ENCODE peak calls at places on chromosomes 13 and 19, in four cellular contexts. One of them, this sample, is unnamed.
A peak's percentile ranks its signal among the peaks of the same experiment; 100 is the strongest.

GRCh38 chr13:80096383-80096782 is 244.5 kb downstream of the SPRY2 start:
- DNase-seq in ovary: no peak
- DNase-seq in endodermal cell: no peak
- DNase-seq in PC-3: no peak
- DNase-seq in this sample: no peak

GRCh38 chr13:95256086-95256485 is 45.2 kb downstream of the ABCC4 start:
- DNase-seq in ovary: no peak
- DNase-seq in endodermal cell: no peak
- DNase-seq in PC-3: peak; percentile 94
- DNase-seq in this sample: no peak

GRCh38 chr13:65834897-65835296 is 1395.2 kb downstream of the PCDH9 start:
- DNase-seq in ovary: no peak
- DNase-seq in endodermal cell: no peak
- DNase-seq in PC-3: no peak
- DNase-seq in this sample: no peak

GRCh38 chr19:49534632-49535385 is 7.0 kb downstream of the RCN3 start:
- DNase-seq in ovary: no peak
- DNase-seq in endodermal cell: no peak
- DNase-seq in PC-3: no peak
- DNase-seq in this sample: no peak

GRCh38 chr19:33194884-33195710 is 967 bp downstream of the LRP3 start:
- DNase-seq in ovary: peak; percentile 77
- DNase-seq in endodermal cell: peak; percentile 73
- DNase-seq in PC-3: peak; percentile 13
- DNase-seq in this sample: no peak

GRCh38 chr13:114077938-114078335 is 54.5 kb downstream of the RASA3 start:
- DNase-seq in ovary: peak; percentile 18
- DNase-seq in endodermal cell: peak; percentile 64
- DNase-seq in PC-3: no peak
- DNase-seq in this sample: no peak

GRCh38 chr13:35716644-35717170 is 240.2 kb upstream of the MAB21L1 start:
- DNase-seq in ovary: no peak
- DNase-seq in endodermal cell: no peak
- DNase-seq in PC-3: no peak
- DNase-seq in this sample: no peak

GRCh38 chr13:80093888-80094287 is 247.0 kb downstream of the SPRY2 start:
- DNase-seq in ovary: no peak
- DNase-seq in endodermal cell: no peak
- DNase-seq in PC-3: no peak
- DNase-seq in this sample: no peak

GRCh38 chr19:13074378-13074777 is 28.3 kb downstream of the LYL1 start:
- DNase-seq in ovary: no peak
- DNase-seq in endodermal cell: no peak
- DNase-seq in PC-3: no peak
- DNase-seq in this sample: no peak

GRCh38 chr13:64371045-64371444 is 2859.1 kb downstream of the PCDH9 start:
- DNase-seq in ovary: no peak
- DNase-seq in endodermal cell: no peak
- DNase-seq in PC-3: peak; percentile 84
- DNase-seq in this sample: no peak

GRCh38 chr19:31436121-31436776 is 87.0 kb upstream of the TSHZ3 start:
- DNase-seq in ovary: no peak
- DNase-seq in endodermal cell: no peak
- DNase-seq in PC-3: no peak
- DNase-seq in this sample: no peak

GRCh38 chr13:95624020-95624419 is 20.5 kb downstream of the DZIP1 start:
- DNase-seq in ovary: peak; percentile 38
- DNase-seq in endodermal cell: peak; percentile 63
- DNase-seq in PC-3: peak; percentile 58
- DNase-seq in this sample: peak; percentile 38

GRCh38 chr19:48805452-48805851 is 5.4 kb downstream of the BCAT2 start:
- DNase-seq in ovary: no peak
- DNase-seq in endodermal cell: no peak
- DNase-seq in PC-3: no peak
- DNase-seq in this sample: no peak

GRCh38 chr13:21541980-21542379 is 62.0 kb downstream of the MICU2 start:
- DNase-seq in ovary: no peak
- DNase-seq in endodermal cell: no peak
- DNase-seq in PC-3: no peak
- DNase-seq in this sample: no peak

GRCh38 chr19:13163609-13164364 is 13.6 kb downstream of the IER2 start:
- DNase-seq in ovary: peak; percentile 84
- DNase-seq in endodermal cell: peak; percentile 94
- DNase-seq in PC-3: peak; percentile 93
- DNase-seq in this sample: peak; percentile 64

GRCh38 chr13:85191996-85192395 is 607.2 kb downstream of the SLITRK6 start:
- DNase-seq in ovary: no peak
- DNase-seq in endodermal cell: no peak
- DNase-seq in PC-3: no peak
- DNase-seq in this sample: no peak

DNA sequence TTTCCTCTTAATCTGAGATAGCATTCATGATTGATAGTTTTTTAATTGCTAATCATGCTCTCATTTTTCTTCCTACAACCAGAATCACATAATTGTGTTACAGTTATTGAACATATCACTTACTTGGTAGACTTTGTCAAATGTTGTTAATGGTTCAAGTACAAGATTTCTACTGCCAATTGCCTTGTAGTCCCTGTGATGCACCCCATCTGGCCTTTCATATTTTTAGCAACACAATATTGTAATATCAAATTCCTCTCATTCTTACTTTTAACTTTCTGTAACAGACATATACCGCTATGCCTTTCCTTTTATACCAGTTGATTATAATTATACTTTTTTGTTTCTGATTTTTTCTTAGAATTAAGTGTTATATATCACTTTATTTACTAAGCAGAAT is 612.6 kb downstream of the SLITRK6 start:
- DNase-seq in ovary: no peak
- DNase-seq in endodermal cell: no peak
- DNase-seq in PC-3: no peak
- DNase-seq in this sample: no peak
- TF ChIP-seq CTCF in ovary: no peak
- TF ChIP-seq CTCF in endodermal cell: no peak
- TF ChIP-seq CTCF in PC-3: no peak
- TF ChIP-seq CTCF in this sample: no peak

GRCh38 chr19:55160986-55161365 is 3.4 kb upstream of the TNNI3 start:
- DNase-seq in ovary: no peak
- DNase-seq in endodermal cell: no peak
- DNase-seq in PC-3: no peak
- DNase-seq in this sample: no peak

GRCh38 chr19:55169136-55169535 is 2.7 kb upstream of the DNAAF3 start:
- DNase-seq in ovary: no peak
- DNase-seq in endodermal cell: no peak
- DNase-seq in PC-3: no peak
- DNase-seq in this sample: no peak

GRCh38 chr19:55166530-55167268 is at the start of gene DNAAF3:
- DNase-seq in ovary: peak; percentile 78
- DNase-seq in endodermal cell: peak; percentile 99
- DNase-seq in PC-3: peak; percentile 99
- DNase-seq in this sample: peak; percentile 99

GRCh38 chr19:55161571-55162322 is 4.2 kb upstream of the TNNI3 start:
- DNase-seq in ovary: no peak
- DNase-seq in endodermal cell: peak; percentile 65
- DNase-seq in PC-3: no peak
- DNase-seq in this sample: no peak

DNA sequence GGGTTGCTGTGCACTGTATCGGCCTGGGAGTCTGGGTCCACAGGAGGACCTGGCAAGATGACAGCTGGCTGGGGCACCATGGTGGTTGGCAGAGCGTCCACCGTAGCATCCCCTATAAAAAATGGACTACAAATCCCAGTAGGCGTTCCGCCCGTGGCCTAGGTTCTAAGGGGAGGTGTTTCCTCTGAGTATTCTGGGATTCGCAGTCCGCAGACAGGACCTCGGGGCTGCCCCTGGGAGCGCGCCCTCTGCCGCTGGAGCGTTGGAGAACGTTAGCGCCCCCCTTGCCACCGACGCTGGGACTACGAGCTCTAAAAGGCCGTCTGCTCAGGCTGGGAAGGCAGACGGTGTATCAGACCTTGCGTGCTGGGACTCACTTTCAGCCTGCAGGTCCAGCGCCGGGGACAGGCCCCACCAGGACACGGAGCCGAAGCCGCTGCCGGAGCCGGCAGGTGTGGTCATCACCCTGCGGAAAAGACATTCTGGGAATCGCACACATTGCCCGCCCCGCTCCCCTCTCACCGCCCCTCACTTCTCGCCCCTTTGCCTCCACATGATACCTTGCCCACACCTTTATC is 372 bp downstream of the DNAAF3 start:
- DNase-seq in ovary: peak; percentile 34
- DNase-seq in endodermal cell: peak; percentile 95
- DNase-seq in PC-3: peak; percentile 91
- DNase-seq in this sample: peak; percentile 77
- TF ChIP-seq CTCF in ovary: no peak
- TF ChIP-seq CTCF in endodermal cell: peak; percentile 90
- TF ChIP-seq CTCF in PC-3: peak; percentile 98
- TF ChIP-seq CTCF in this sample: peak; percentile 77

GRCh38 chr19:51410950-51411748 is 6.3 kb downstream of the SIGLEC10 start:
- DNase-seq in ovary: no peak
- DNase-seq in endodermal cell: no peak
- DNase-seq in PC-3: peak; percentile 21
- DNase-seq in this sample: no peak

GRCh38 chr19:51402117-51402516 is 11.7 kb upstream of the C19orf84 start:
- DNase-seq in ovary: no peak
- DNase-seq in endodermal cell: no peak
- DNase-seq in PC-3: no peak
- DNase-seq in this sample: no peak

DNA sequence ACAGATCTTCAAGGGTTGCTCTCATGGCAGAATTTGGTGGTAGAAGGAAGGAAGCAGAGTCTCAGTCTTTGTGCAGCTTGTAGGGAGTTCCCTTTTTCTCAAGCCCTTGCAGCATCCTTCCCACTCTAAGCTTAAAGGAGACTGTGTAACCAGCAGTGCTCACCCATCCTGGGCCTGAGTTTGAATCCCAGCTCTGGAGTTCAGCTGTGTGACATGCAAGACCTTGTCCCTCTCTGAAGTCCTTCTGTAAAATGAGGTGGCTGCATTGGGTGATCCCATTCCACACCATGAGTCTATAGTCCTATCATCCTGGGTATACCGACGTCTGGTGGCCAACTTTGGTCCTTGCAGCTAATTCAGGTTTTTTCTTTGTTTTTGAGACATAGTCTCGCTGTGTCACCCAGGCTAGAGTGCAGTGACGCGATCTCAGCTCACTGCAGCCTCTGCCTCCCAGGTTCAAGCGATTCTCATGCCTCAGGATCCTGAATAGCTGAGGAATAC is 9.8 kb downstream of the SIGLEC10 start:
- DNase-seq in ovary: no peak
- DNase-seq in endodermal cell: peak; percentile 83
- DNase-seq in PC-3: peak; percentile 63
- DNase-seq in this sample: no peak
- TF ChIP-seq CTCF in ovary: peak; percentile 34
- TF ChIP-seq CTCF in endodermal cell: peak; percentile 75
- TF ChIP-seq CTCF in PC-3: peak; percentile 58
- TF ChIP-seq CTCF in this sample: peak; percentile 54

DNA sequence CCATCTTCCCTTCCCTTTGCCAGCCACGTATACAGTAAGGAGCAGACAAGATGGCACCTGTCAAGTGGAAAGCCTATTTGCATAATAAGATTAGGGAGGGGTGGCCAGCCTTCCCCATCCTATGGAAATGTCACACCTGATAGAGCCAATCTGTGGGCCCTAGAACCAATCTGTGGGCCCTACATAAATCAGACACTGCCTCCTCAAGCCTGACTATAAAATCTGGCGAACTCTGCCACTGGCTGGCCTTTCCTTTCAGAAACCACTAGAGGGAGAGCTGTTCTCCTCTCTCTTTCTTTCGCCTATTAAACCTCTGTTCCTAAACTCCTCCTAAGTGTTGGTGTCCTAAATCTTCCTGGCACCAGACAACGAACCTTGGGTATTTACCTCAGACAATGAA is 231.5 kb upstream of the KLHL1 start:
- DNase-seq in ovary: no peak
- DNase-seq in endodermal cell: peak; percentile 81
- DNase-seq in PC-3: peak; percentile 57
- DNase-seq in this sample: no peak
- TF ChIP-seq CTCF in ovary: no peak
- TF ChIP-seq CTCF in endodermal cell: peak; percentile 88
- TF ChIP-seq CTCF in PC-3: peak; percentile 67
- TF ChIP-seq CTCF in this sample: peak; percentile 68

DNA sequence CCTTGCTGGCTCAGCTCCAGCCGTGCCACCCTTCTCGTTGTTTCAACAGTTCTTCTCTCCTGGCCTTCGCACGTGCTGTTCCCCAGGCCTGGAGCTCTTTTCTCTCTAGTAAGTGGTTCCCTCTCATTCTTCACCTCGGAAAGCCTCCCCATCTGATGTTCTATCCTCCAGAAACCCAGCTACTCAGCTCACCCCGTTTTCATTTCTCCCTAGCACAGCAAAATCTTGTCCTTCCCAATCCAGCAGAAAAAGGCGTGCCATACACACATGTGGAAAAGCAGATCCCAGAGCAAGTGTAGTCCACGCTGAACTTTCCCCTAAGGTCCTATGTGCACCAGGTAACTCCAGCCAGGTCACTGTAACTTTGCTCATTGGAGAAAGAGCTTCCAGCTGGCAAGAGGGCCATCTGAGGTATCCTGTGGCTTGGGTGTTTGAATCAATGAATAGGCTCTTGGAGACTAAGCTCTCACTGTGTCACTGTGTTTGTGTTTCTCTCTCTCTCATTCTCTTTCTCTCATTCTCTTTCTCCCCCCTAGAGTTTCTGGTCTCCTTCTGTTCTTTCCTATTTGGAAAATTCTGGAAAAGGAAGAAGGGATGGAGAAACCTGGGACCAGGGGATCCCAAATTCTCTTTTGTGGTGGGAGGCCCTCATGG is 49.0 kb downstream of the COLGALT1 start:
- DNase-seq in ovary: no peak
- DNase-seq in endodermal cell: no peak
- DNase-seq in PC-3: no peak
- DNase-seq in this sample: no peak
- TF ChIP-seq CTCF in ovary: no peak
- TF ChIP-seq CTCF in endodermal cell: no peak
- TF ChIP-seq CTCF in PC-3: no peak
- TF ChIP-seq CTCF in this sample: no peak

DNA sequence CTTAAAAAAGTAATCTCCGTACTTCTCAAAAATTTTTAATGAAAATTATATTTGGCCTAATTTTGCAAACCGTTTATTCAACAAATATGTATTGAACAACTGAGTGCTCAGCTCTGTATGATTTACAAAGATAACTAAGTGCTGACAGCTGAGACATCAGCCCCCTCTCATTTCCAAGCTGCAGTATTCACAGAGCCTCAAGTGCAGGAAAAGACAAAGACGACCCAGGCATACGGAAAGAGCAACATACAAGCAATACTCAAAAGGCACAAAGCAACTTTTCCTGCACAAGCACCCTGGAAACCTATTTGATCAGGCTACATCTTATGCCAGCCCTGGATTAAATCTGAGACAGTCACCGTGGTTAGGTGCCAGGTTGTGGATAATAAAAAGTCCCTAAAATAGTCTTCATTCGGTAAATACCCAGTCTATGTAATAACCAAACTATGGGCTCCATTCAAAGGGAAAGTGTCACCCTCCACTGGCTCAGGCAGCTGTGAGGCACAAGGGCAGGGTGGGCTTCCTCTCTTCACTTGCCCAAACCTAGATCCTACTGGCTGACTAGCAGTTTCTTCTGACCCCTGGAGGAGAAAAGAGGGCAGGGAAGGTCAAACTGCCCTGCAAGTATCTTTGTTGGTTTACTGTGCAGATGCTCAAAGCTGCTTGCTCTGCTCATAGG is 65.5 kb downstream of the TBC1D4 start:
- DNase-seq in ovary: no peak
- DNase-seq in endodermal cell: peak; percentile 55
- DNase-seq in PC-3: no peak
- DNase-seq in this sample: no peak
- TF ChIP-seq CTCF in ovary: no peak
- TF ChIP-seq CTCF in endodermal cell: peak; percentile 55
- TF ChIP-seq CTCF in PC-3: no peak
- TF ChIP-seq CTCF in this sample: no peak